ENCODE peak calls at places on chromosome 18, in ten cellular contexts. T is GM23338, L is HFFc6, W is BJ, E is GM13977, C is AG10803, Q is GM06990, F is neural crest cell, Z is ascending aorta, B is endothelial cell. S is an unnamed sample.

GRCh38 chr18:8620845-8621244 is 11.6 kb downstream of the RAB12 start:
- DNase-seq in T (no peak), L (no peak), W (no peak), E (no peak), C (no peak), Q (no peak), F (no peak), Z (no peak), B (no peak), S (no peak)

GRCh38 chr18:23779696-23780303 is 90.5 kb downstream of the LAMA3 start:
- DNase-seq in T (peak), L (peak), W (peak), E (no peak), C (peak), Q (no peak), F (no peak), Z (no peak), B (no peak), S (no peak)

GRCh38 chr18:58005036-58005435 is 39.0 kb upstream of the NEDD4L start:
- DNase-seq in T (no peak), L (no peak), W (no peak), E (no peak), C (peak), Q (no peak), F (no peak), Z (no peak), B (no peak), S (no peak)

GRCh38 chr18:55534547-55534946 is 53.4 kb downstream of the TCF4 start:
- DNase-seq in T (no peak), L (no peak), W (no peak), E (no peak), C (peak), Q (no peak), F (no peak), Z (no peak), B (no peak), S (no peak)

GRCh38 chr18:59094569-59094968 is 45.1 kb upstream of the SEC11C start:
- DNase-seq in T (no peak), L (no peak), W (no peak), E (no peak), C (no peak), Q (peak), F (no peak), Z (no peak), B (no peak), S (no peak)

GRCh38 chr18:63603772-63604171 is 16.6 kb downstream of the SERPINB13 start:
- DNase-seq in T (no peak), L (peak), W (no peak), E (peak), C (peak), Q (peak), F (no peak), Z (no peak), B (no peak), S (no peak)

GRCh38 chr18:1784113-1784512 is 787.2 kb downstream of the METTL4 start:
- DNase-seq in T (peak), L (no peak), W (no peak), E (no peak), C (no peak), Q (no peak), F (no peak), Z (no peak), B (no peak), S (no peak)

GRCh38 chr18:3189884-3190283 is 29.9 kb downstream of the MYOM1 start:
- DNase-seq in T (no peak), L (no peak), W (no peak), E (no peak), C (no peak), Q (no peak), F (no peak), Z (no peak), B (no peak), S (no peak)

GRCh38 chr18:43031169-43031568 is 84.3 kb downstream of the RIT2 start:
- DNase-seq in T (no peak), L (no peak), W (no peak), E (no peak), C (no peak), Q (no peak), F (no peak), Z (no peak), B (no peak), S (no peak)

GRCh38 chr18:4807495-4808293 is 352.6 kb upstream of the DLGAP1 start:
- DNase-seq in T (no peak), L (no peak), W (no peak), E (no peak), C (no peak), Q (no peak), F (no peak), Z (peak), B (no peak), S (no peak)

GRCh38 chr18:49960376-49960775 is 147.0 kb upstream of the ACAA2 start:
- DNase-seq in T (no peak), L (no peak), W (no peak), E (no peak), C (no peak), Q (no peak), F (no peak), Z (no peak), B (no peak), S (no peak)

GRCh38 chr18:7945882-7946281 is 378.8 kb downstream of the PTPRM start:
- DNase-seq in T (no peak), L (peak), W (peak), E (no peak), C (peak), Q (no peak), F (no peak), Z (no peak), B (no peak), S (no peak)

GRCh38 chr18:32328379-32328778 is 138.5 kb downstream of the MEP1B start:
- DNase-seq in T (no peak), L (no peak), W (no peak), E (no peak), C (peak), Q (no peak), F (no peak), Z (no peak), B (no peak), S (no peak)

GRCh38 chr18:36247036-36247435 is 50.5 kb upstream of the FHOD3 start:
- DNase-seq in T (peak), L (peak), W (no peak), E (no peak), C (no peak), Q (no peak), F (no peak), Z (no peak), B (no peak), S (no peak)

GRCh38 chr18:45493830-45494229 is 121.4 kb upstream of the SLC14A2 start:
- DNase-seq in T (no peak), L (no peak), W (no peak), E (no peak), C (no peak), Q (no peak), F (no peak), Z (no peak), B (no peak), S (no peak)

GRCh38 chr18:49628993-49629795 is 67.3 kb downstream of the LIPG start:
- DNase-seq in T (peak), L (no peak), W (no peak), E (no peak), C (no peak), Q (no peak), F (no peak), Z (no peak), B (no peak), S (no peak)

GRCh38 chr18:6056171-6056932 is 161.0 kb upstream of the TMEM200C start:
- DNase-seq in T (no peak), L (no peak), W (no peak), E (peak), C (peak), Q (peak), F (peak), Z (no peak), B (no peak), S (no peak)

GRCh38 chr18:13232060-13232917 is 13.7 kb downstream of the LDLRAD4 start:
- DNase-seq in T (peak), L (no peak), W (no peak), E (no peak), C (peak), Q (no peak), F (no peak), Z (peak), B (no peak), S (no peak)

GRCh38 chr18:13234528-13234795 is 15.9 kb downstream of the LDLRAD4 start:
- DNase-seq in T (no peak), L (no peak), W (no peak), E (no peak), C (no peak), Q (no peak), F (no peak), Z (no peak), B (no peak), S (no peak)

GRCh38 chr18:13233746-13234527 is 15.4 kb downstream of the LDLRAD4 start:
- DNase-seq in T (no peak), L (no peak), W (no peak), E (no peak), C (no peak), Q (no peak), F (no peak), Z (peak), B (no peak), S (no peak)

GRCh38 chr18:13231151-13231550 is 12.6 kb downstream of the LDLRAD4 start:
- DNase-seq in T (no peak), L (no peak), W (no peak), E (no peak), C (no peak), Q (no peak), F (no peak), Z (no peak), B (no peak), S (no peak)

GRCh38 chr18:13232971-13233565 is 14.5 kb downstream of the LDLRAD4 start:
- DNase-seq in T (no peak), L (no peak), W (no peak), E (no peak), C (no peak), Q (no peak), F (no peak), Z (peak), B (no peak), S (no peak)
- TF ChIP-seq CTCF in T (peak), L (no peak), W (no peak), E (no peak), C (no peak), Q (no peak), F (no peak), Z (no peak), B (no peak), S (no peak)

GRCh38 chr18:10442551-10442971 is 11.9 kb upstream of the APCDD1 start:
- DNase-seq in T (no peak), L (peak), W (no peak), E (no peak), C (peak), Q (no peak), F (no peak), Z (no peak), B (no peak), S (no peak)
- TF ChIP-seq CTCF in T (no peak), L (peak), W (peak), E (peak), C (peak), Q (no peak), F (no peak), Z (no peak), B (no peak), S (no peak)

GRCh38 chr18:12686100-12686499 is 16.4 kb downstream of the CEP76 start:
- DNase-seq in T (peak), L (peak), W (no peak), E (no peak), C (peak), Q (no peak), F (no peak), Z (no peak), B (no peak), S (no peak)
- TF ChIP-seq CTCF in T (peak), L (peak), W (peak), E (no peak), C (no peak), Q (peak), F (peak), Z (no peak), B (no peak), S (peak)

GRCh38 chr18:615773-616172 is 19.0 kb downstream of the CLUL1 start:
- DNase-seq in T (no peak), L (no peak), W (no peak), E (no peak), C (no peak), Q (no peak), F (no peak), Z (no peak), B (no peak), S (no peak)

GRCh38 chr18:610214-610928 is 13.6 kb downstream of the CLUL1 start:
- DNase-seq in T (no peak), L (no peak), W (no peak), E (no peak), C (peak), Q (no peak), F (no peak), Z (no peak), B (no peak), S (no peak)

GRCh38 chr18:616380-616995 is 19.7 kb downstream of the CLUL1 start:
- DNase-seq in T (peak), L (peak), W (no peak), E (peak), C (peak), Q (no peak), F (no peak), Z (no peak), B (no peak), S (peak)

GRCh38 chr18:614980-615607 is 18.3 kb downstream of the CLUL1 start:
- DNase-seq in T (no peak), L (no peak), W (no peak), E (no peak), C (no peak), Q (no peak), F (no peak), Z (no peak), B (no peak), S (no peak)

GRCh38 chr18:614193-614592 is 17.4 kb downstream of the CLUL1 start:
- DNase-seq in T (no peak), L (no peak), W (no peak), E (no peak), C (no peak), Q (no peak), F (no peak), Z (no peak), B (no peak), S (no peak)
- TF ChIP-seq CTCF in T (no peak), L (no peak), W (no peak), E (no peak), C (no peak), Q (no peak), F (no peak), Z (no peak), B (no peak), S (no peak)